ENCODE peak calls at places on chromosomes 16 and 17, in ten cellular contexts. One of them, this sample, is unnamed.
A peak's percentile ranks its signal among the peaks of the same experiment; 100 is the strongest.

GRCh38 chr17:46020023-46020735 is 21.1 kb downstream of the STH start:
- DNase-seq in tibial artery: no peak
- DNase-seq in CD8-positive, alpha-beta T cell: peak; percentile 79
- DNase-seq in MM.1S: no peak
- DNase-seq in naive thymus-derived CD4-positive, alpha-beta T cell: peak; percentile 53
- DNase-seq in H7: no peak
- DNase-seq in GM23248: no peak
- DNase-seq in HCT116: no peak
- DNase-seq in heart left ventricle: no peak
- DNase-seq in PC-3: no peak
- DNase-seq in this sample: no peak

GRCh38 chr17:27748360-27748825 is 51.9 kb downstream of the NOS2 start:
- DNase-seq in tibial artery: no peak
- DNase-seq in CD8-positive, alpha-beta T cell: no peak
- DNase-seq in MM.1S: no peak
- DNase-seq in naive thymus-derived CD4-positive, alpha-beta T cell: no peak
- DNase-seq in H7: peak; percentile 92
- DNase-seq in GM23248: no peak
- DNase-seq in HCT116: no peak
- DNase-seq in heart left ventricle: no peak
- DNase-seq in PC-3: no peak
- DNase-seq in this sample: no peak

GRCh38 chr17:76276461-76277299 is 11.5 kb downstream of the UBALD2 start:
- DNase-seq in tibial artery: no peak
- DNase-seq in CD8-positive, alpha-beta T cell: no peak
- DNase-seq in MM.1S: no peak
- DNase-seq in naive thymus-derived CD4-positive, alpha-beta T cell: no peak
- DNase-seq in H7: peak; percentile 48
- DNase-seq in GM23248: peak; percentile 89
- DNase-seq in HCT116: no peak
- DNase-seq in heart left ventricle: no peak
- DNase-seq in PC-3: peak; percentile 88
- DNase-seq in this sample: no peak

GRCh38 chr17:48630925-48631692 is 5.0 kb upstream of the HOXB9 start:
- DNase-seq in tibial artery: no peak
- DNase-seq in CD8-positive, alpha-beta T cell: no peak
- DNase-seq in MM.1S: no peak
- DNase-seq in naive thymus-derived CD4-positive, alpha-beta T cell: no peak
- DNase-seq in H7: no peak
- DNase-seq in GM23248: no peak
- DNase-seq in HCT116: no peak
- DNase-seq in heart left ventricle: no peak
- DNase-seq in PC-3: no peak
- DNase-seq in this sample: no peak

GRCh38 chr17:2542056-2542455 is 30.4 kb upstream of the METTL16 start:
- DNase-seq in tibial artery: no peak
- DNase-seq in CD8-positive, alpha-beta T cell: no peak
- DNase-seq in MM.1S: no peak
- DNase-seq in naive thymus-derived CD4-positive, alpha-beta T cell: no peak
- DNase-seq in H7: no peak
- DNase-seq in GM23248: no peak
- DNase-seq in HCT116: no peak
- DNase-seq in heart left ventricle: no peak
- DNase-seq in PC-3: no peak
- DNase-seq in this sample: no peak

GRCh38 chr16:84598391-84598750 is 19.5 kb downstream of the COTL1 start:
- DNase-seq in tibial artery: no peak
- DNase-seq in CD8-positive, alpha-beta T cell: peak; percentile 35
- DNase-seq in MM.1S: no peak
- DNase-seq in naive thymus-derived CD4-positive, alpha-beta T cell: no peak
- DNase-seq in H7: peak; percentile 71
- DNase-seq in GM23248: no peak
- DNase-seq in HCT116: no peak
- DNase-seq in heart left ventricle: no peak
- DNase-seq in PC-3: no peak
- DNase-seq in this sample: no peak

GRCh38 chr16:54693864-54694263 is 236.8 kb upstream of the IRX5 start:
- DNase-seq in tibial artery: no peak
- DNase-seq in CD8-positive, alpha-beta T cell: no peak
- DNase-seq in MM.1S: no peak
- DNase-seq in naive thymus-derived CD4-positive, alpha-beta T cell: no peak
- DNase-seq in H7: no peak
- DNase-seq in GM23248: no peak
- DNase-seq in HCT116: no peak
- DNase-seq in heart left ventricle: no peak
- DNase-seq in PC-3: no peak
- DNase-seq in this sample: no peak

GRCh38 chr16:14475370-14476139 is 154.5 kb downstream of the PARN start:
- DNase-seq in tibial artery: no peak
- DNase-seq in CD8-positive, alpha-beta T cell: no peak
- DNase-seq in MM.1S: no peak
- DNase-seq in naive thymus-derived CD4-positive, alpha-beta T cell: no peak
- DNase-seq in H7: no peak
- DNase-seq in GM23248: peak; percentile 80
- DNase-seq in HCT116: no peak
- DNase-seq in heart left ventricle: no peak
- DNase-seq in PC-3: peak; percentile 73
- DNase-seq in this sample: no peak

GRCh38 chr16:5033256-5034166 is at the start of gene NAGPA:
- DNase-seq in tibial artery: peak; percentile 90
- DNase-seq in CD8-positive, alpha-beta T cell: peak; percentile 86
- DNase-seq in MM.1S: peak; percentile 80
- DNase-seq in naive thymus-derived CD4-positive, alpha-beta T cell: peak; percentile 88
- DNase-seq in H7: peak; percentile 96
- DNase-seq in GM23248: peak; percentile 94
- DNase-seq in HCT116: peak; percentile 74
- DNase-seq in heart left ventricle: peak; percentile 91
- DNase-seq in PC-3: peak; percentile 67
- DNase-seq in this sample: peak; percentile 85

GRCh38 chr16:31452631-31453106 is 6.6 kb upstream of the ARMC5 start:
- DNase-seq in tibial artery: peak; percentile 40
- DNase-seq in CD8-positive, alpha-beta T cell: no peak
- DNase-seq in MM.1S: no peak
- DNase-seq in naive thymus-derived CD4-positive, alpha-beta T cell: no peak
- DNase-seq in H7: no peak
- DNase-seq in GM23248: peak; percentile 91
- DNase-seq in HCT116: no peak
- DNase-seq in heart left ventricle: no peak
- DNase-seq in PC-3: peak; percentile 61
- DNase-seq in this sample: peak; percentile 74

GRCh38 chr16:85392756-85393673 is 220.1 kb upstream of the GSE1 start:
- DNase-seq in tibial artery: peak; percentile 59
- DNase-seq in CD8-positive, alpha-beta T cell: no peak
- DNase-seq in MM.1S: no peak
- DNase-seq in naive thymus-derived CD4-positive, alpha-beta T cell: no peak
- DNase-seq in H7: no peak
- DNase-seq in GM23248: no peak
- DNase-seq in HCT116: no peak
- DNase-seq in heart left ventricle: peak; percentile 11
- DNase-seq in PC-3: no peak
- DNase-seq in this sample: peak; percentile 25

GRCh38 chr16:50152386-50152806 is 710 bp upstream of the TENT4B start:
- DNase-seq in tibial artery: no peak
- DNase-seq in CD8-positive, alpha-beta T cell: peak; percentile 80
- DNase-seq in MM.1S: peak; percentile 60
- DNase-seq in naive thymus-derived CD4-positive, alpha-beta T cell: peak; percentile 80
- DNase-seq in H7: no peak
- DNase-seq in GM23248: peak; percentile 67
- DNase-seq in HCT116: no peak
- DNase-seq in heart left ventricle: no peak
- DNase-seq in PC-3: peak; percentile 28
- DNase-seq in this sample: no peak

GRCh38 chr16:27778926-27779570 is 229.1 kb downstream of the KATNIP start:
- DNase-seq in tibial artery: no peak
- DNase-seq in CD8-positive, alpha-beta T cell: no peak
- DNase-seq in MM.1S: no peak
- DNase-seq in naive thymus-derived CD4-positive, alpha-beta T cell: no peak
- DNase-seq in H7: peak; percentile 48
- DNase-seq in GM23248: no peak
- DNase-seq in HCT116: no peak
- DNase-seq in heart left ventricle: no peak
- DNase-seq in PC-3: no peak
- DNase-seq in this sample: no peak

GRCh38 chr16:85641776-85642176 is 28.7 kb downstream of the GSE1 start:
- DNase-seq in tibial artery: no peak
- DNase-seq in CD8-positive, alpha-beta T cell: no peak
- DNase-seq in MM.1S: no peak
- DNase-seq in naive thymus-derived CD4-positive, alpha-beta T cell: no peak
- DNase-seq in H7: no peak
- DNase-seq in GM23248: peak; percentile 64
- DNase-seq in HCT116: no peak
- DNase-seq in heart left ventricle: no peak
- DNase-seq in PC-3: no peak
- DNase-seq in this sample: no peak

GRCh38 chr17:79608729-79609039 is 2.2 kb downstream of the RBFOX3 start:
- DNase-seq in tibial artery: no peak
- DNase-seq in CD8-positive, alpha-beta T cell: no peak
- DNase-seq in MM.1S: no peak
- DNase-seq in naive thymus-derived CD4-positive, alpha-beta T cell: no peak
- DNase-seq in H7: peak; percentile 79
- DNase-seq in GM23248: no peak
- DNase-seq in HCT116: no peak
- DNase-seq in heart left ventricle: no peak
- DNase-seq in PC-3: no peak
- DNase-seq in this sample: no peak

GRCh38 chr17:79603771-79604170 is 7.1 kb downstream of the RBFOX3 start:
- DNase-seq in tibial artery: no peak
- DNase-seq in CD8-positive, alpha-beta T cell: peak; percentile 1
- DNase-seq in MM.1S: no peak
- DNase-seq in naive thymus-derived CD4-positive, alpha-beta T cell: no peak
- DNase-seq in H7: no peak
- DNase-seq in GM23248: no peak
- DNase-seq in HCT116: no peak
- DNase-seq in heart left ventricle: no peak
- DNase-seq in PC-3: no peak
- DNase-seq in this sample: no peak

GRCh38 chr17:79607941-79608728 is 2.7 kb downstream of the RBFOX3 start:
- DNase-seq in tibial artery: no peak
- DNase-seq in CD8-positive, alpha-beta T cell: no peak
- DNase-seq in MM.1S: no peak
- DNase-seq in naive thymus-derived CD4-positive, alpha-beta T cell: no peak
- DNase-seq in H7: peak; percentile 97
- DNase-seq in GM23248: peak; percentile 64
- DNase-seq in HCT116: peak; percentile 12
- DNase-seq in heart left ventricle: peak; percentile 34
- DNase-seq in PC-3: peak; percentile 45
- DNase-seq in this sample: peak; percentile 67

GRCh38 chr17:79609175-79609589 is 1.7 kb downstream of the RBFOX3 start:
- DNase-seq in tibial artery: no peak
- DNase-seq in CD8-positive, alpha-beta T cell: no peak
- DNase-seq in MM.1S: no peak
- DNase-seq in naive thymus-derived CD4-positive, alpha-beta T cell: no peak
- DNase-seq in H7: no peak
- DNase-seq in GM23248: no peak
- DNase-seq in HCT116: no peak
- DNase-seq in heart left ventricle: no peak
- DNase-seq in PC-3: no peak
- DNase-seq in this sample: no peak

GRCh38 chr17:79606487-79606886 is 4.4 kb downstream of the RBFOX3 start:
- DNase-seq in tibial artery: no peak
- DNase-seq in CD8-positive, alpha-beta T cell: peak; percentile 17
- DNase-seq in MM.1S: no peak
- DNase-seq in naive thymus-derived CD4-positive, alpha-beta T cell: no peak
- DNase-seq in H7: no peak
- DNase-seq in GM23248: no peak
- DNase-seq in HCT116: no peak
- DNase-seq in heart left ventricle: no peak
- DNase-seq in PC-3: no peak
- DNase-seq in this sample: no peak
- H3K27me3 ChIP-seq in tibial artery: no peaks in the 10 kb centered on the region
- H3K27me3 ChIP-seq in CD8-positive, alpha-beta T cell: peaks cover 6% of the 10 kb centered on the region
- H3K27me3 ChIP-seq in MM.1S: peaks cover 85% of the 10 kb centered on the region
- H3K27me3 ChIP-seq in naive thymus-derived CD4-positive, alpha-beta T cell: no peaks in the 10 kb centered on the region
- H3K27me3 ChIP-seq in H7: peaks cover 38% of the 10 kb centered on the region
- H3K27me3 ChIP-seq in GM23248: peaks cover 35% of the 10 kb centered on the region
- H3K27me3 ChIP-seq in HCT116: peaks cover 43% of the 10 kb centered on the region
- H3K27me3 ChIP-seq in heart left ventricle: peaks cover 96% of the 10 kb centered on the region
- H3K27me3 ChIP-seq in PC-3: peaks cover 96% of the 10 kb centered on the region
- H3K27me3 ChIP-seq in this sample: peaks cover 94% of the 10 kb centered on the region

DNA sequence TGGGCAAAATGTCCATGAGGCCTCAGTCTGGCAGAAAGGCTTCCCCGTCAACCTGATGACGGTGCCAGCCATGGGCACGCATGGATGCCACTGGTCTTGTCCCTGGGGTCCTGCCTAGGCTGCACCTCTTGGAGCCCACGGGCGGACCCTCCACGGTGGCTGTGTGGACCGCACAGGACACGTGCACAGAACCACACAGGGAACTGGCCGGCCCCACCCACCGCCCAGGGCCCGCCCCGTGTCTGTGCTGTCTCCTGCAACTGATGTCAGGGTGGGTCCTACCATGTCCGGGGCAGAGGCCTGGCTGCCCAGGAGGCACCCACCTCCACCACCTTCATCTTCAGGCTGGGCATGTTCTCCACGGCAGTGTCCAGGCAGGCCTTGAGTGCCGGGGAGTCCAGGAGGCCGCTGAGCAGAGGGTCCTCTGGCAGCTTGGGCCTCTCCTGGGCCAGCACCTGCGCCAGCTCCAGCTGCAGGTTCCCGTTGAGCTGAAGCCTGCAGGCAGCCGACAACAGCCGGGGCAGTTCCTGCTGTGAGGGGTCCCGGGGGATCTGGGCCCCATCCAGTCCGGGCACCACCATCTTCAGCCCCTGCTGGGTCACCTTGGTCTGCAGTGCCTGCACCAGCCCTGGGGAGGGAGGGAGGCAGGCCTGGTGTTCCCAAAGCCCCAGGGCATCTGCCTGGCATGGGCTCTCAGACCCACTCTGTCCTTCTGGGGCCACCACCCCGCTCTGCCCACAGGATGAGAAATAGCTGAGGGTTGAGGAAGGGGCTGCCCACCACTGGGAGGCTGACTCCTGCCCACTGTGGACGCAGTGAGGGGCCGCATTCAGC is 11.9 kb downstream of the FASN start:
- DNase-seq in tibial artery: no peak
- DNase-seq in CD8-positive, alpha-beta T cell: peak; percentile 20
- DNase-seq in MM.1S: no peak
- DNase-seq in naive thymus-derived CD4-positive, alpha-beta T cell: no peak
- DNase-seq in H7: no peak
- DNase-seq in GM23248: no peak
- DNase-seq in HCT116: no peak
- DNase-seq in heart left ventricle: no peak
- DNase-seq in PC-3: no peak
- DNase-seq in this sample: no peak
- H3K4me3 ChIP-seq in tibial artery: no peak overlapping the region
- H3K4me3 ChIP-seq in CD8-positive, alpha-beta T cell: no peak overlapping the region
- H3K4me3 ChIP-seq in MM.1S: no peak overlapping the region
- H3K4me3 ChIP-seq in naive thymus-derived CD4-positive, alpha-beta T cell: no peak overlapping the region
- H3K4me3 ChIP-seq in H7: no peak overlapping the region
- H3K4me3 ChIP-seq in GM23248: no peak overlapping the region
- H3K4me3 ChIP-seq in HCT116: no peak overlapping the region
- H3K4me3 ChIP-seq in heart left ventricle: no peak overlapping the region
- H3K4me3 ChIP-seq in PC-3: no peak overlapping the region
- H3K4me3 ChIP-seq in this sample: no peak overlapping the region

GRCh38 chr16:87016056-87016455 is 301.1 kb downstream of the C16orf95 start:
- DNase-seq in tibial artery: no peak
- DNase-seq in CD8-positive, alpha-beta T cell: no peak
- DNase-seq in MM.1S: no peak
- DNase-seq in naive thymus-derived CD4-positive, alpha-beta T cell: no peak
- DNase-seq in H7: no peak
- DNase-seq in GM23248: no peak
- DNase-seq in HCT116: no peak
- DNase-seq in heart left ventricle: no peak
- DNase-seq in PC-3: no peak
- DNase-seq in this sample: no peak
- H3K27me3 ChIP-seq in tibial artery: no peaks in the 10 kb centered on the region
- H3K27me3 ChIP-seq in CD8-positive, alpha-beta T cell: peaks cover 7% of the 10 kb centered on the region
- H3K27me3 ChIP-seq in MM.1S: peaks cover 23% of the 10 kb centered on the region
- H3K27me3 ChIP-seq in naive thymus-derived CD4-positive, alpha-beta T cell: no peaks in the 10 kb centered on the region
- H3K27me3 ChIP-seq in H7: no peaks in the 10 kb centered on the region
- H3K27me3 ChIP-seq in GM23248: peaks cover 31% of the 10 kb centered on the region
- H3K27me3 ChIP-seq in HCT116: no peaks in the 10 kb centered on the region
- H3K27me3 ChIP-seq in heart left ventricle: no peaks in the 10 kb centered on the region
- H3K27me3 ChIP-seq in PC-3: no peaks in the 10 kb centered on the region
- H3K27me3 ChIP-seq in this sample: no peaks in the 10 kb centered on the region

GRCh38 chr16:70638814-70639792 is 7.3 kb upstream of the IL34 start:
- DNase-seq in tibial artery: no peak
- DNase-seq in CD8-positive, alpha-beta T cell: no peak
- DNase-seq in MM.1S: peak; percentile 73
- DNase-seq in naive thymus-derived CD4-positive, alpha-beta T cell: no peak
- DNase-seq in H7: no peak
- DNase-seq in GM23248: peak; percentile 36
- DNase-seq in HCT116: no peak
- DNase-seq in heart left ventricle: no peak
- DNase-seq in PC-3: no peak
- DNase-seq in this sample: no peak
- H3K4me3 ChIP-seq in tibial artery: no peak overlapping the region
- H3K4me3 ChIP-seq in CD8-positive, alpha-beta T cell: no peak overlapping the region
- H3K4me3 ChIP-seq in MM.1S: no peak overlapping the region
- H3K4me3 ChIP-seq in naive thymus-derived CD4-positive, alpha-beta T cell: no peak overlapping the region
- H3K4me3 ChIP-seq in H7: no peak overlapping the region
- H3K4me3 ChIP-seq in GM23248: no peak overlapping the region
- H3K4me3 ChIP-seq in HCT116: no peak overlapping the region
- H3K4me3 ChIP-seq in heart left ventricle: no peak overlapping the region
- H3K4me3 ChIP-seq in PC-3: no peak overlapping the region
- H3K4me3 ChIP-seq in this sample: no peak overlapping the region

This sample was measured in SJSA1.